ENCODE peak calls at places on chromosomes 5 and 9, in ten cellular contexts. N, X, U, M, K, J, P, B, H and A are unnamed samples.

GRCh38 chr5:23330726-23331125 is 176.7 kb upstream of the PRDM9 start:
- DNase-seq in J (no peak), P (no peak), K (no peak), B (no peak), H (no peak), U (no peak), N (no peak), M (no peak), X (no peak), A (no peak)

GRCh38 chr9:131330814-131331600 is 41.5 kb downstream of the PLPP7 start:
- DNase-seq in H (no peak), N (no peak), K (peak; percentile 32), U (no peak), J (no peak), P (no peak), B (no peak), X (peak; percentile 93), M (no peak), A (no peak)

GRCh38 chr9:137374131-137374845 is 48.7 kb downstream of the EXD3 start:
- DNase-seq in K (no peak), X (no peak), M (no peak), P (no peak), U (no peak), N (no peak), H (no peak), B (no peak), J (no peak), A (no peak)

GRCh38 chr5:73451218-73452130 is 2.9 kb upstream of the FOXD1 start:
- DNase-seq in H (peak; percentile 89), P (peak; percentile 66), X (peak; percentile 86), B (peak; percentile 33), M (no peak), U (no peak), K (no peak), N (peak; percentile 32), J (peak; percentile 14), A (peak; percentile 88)

GRCh38 chr9:112378441-112379176 is 1.3 kb upstream of the HSDL2 start:
- DNase-seq in M (no peak), P (peak; percentile 28), N (no peak), U (no peak), X (no peak), K (no peak), J (peak; percentile 27), B (no peak), H (peak; percentile 61), A (no peak)

GRCh38 chr9:21906878-21907277 is 87.3 kb downstream of the CDKN2A start:
- DNase-seq in N (no peak), B (no peak), K (no peak), X (no peak), P (no peak), U (no peak), M (no peak), H (no peak), J (no peak), A (no peak)

GRCh38 chr9:100598641-100599145 is 20.8 kb downstream of the CAVIN4 start:
- DNase-seq in H (peak; percentile 89), J (peak; percentile 91), P (peak; percentile 77), X (peak; percentile 88), B (peak; percentile 87), U (peak; percentile 45), M (no peak), K (peak; percentile 61), N (peak; percentile 55), A (peak; percentile 90)

GRCh38 chr9:99353408-99353807 is 131.3 kb downstream of the SEC61B start:
- DNase-seq in B (no peak), P (no peak), N (peak; percentile 89), J (no peak), M (peak; percentile 36), H (no peak), K (no peak), U (no peak), X (no peak), A (no peak)

GRCh38 chr9:127166111-127166510 is 43.7 kb upstream of the ANGPTL2 start:
- DNase-seq in J (no peak), X (no peak), K (no peak), H (no peak), U (no peak), N (no peak), M (no peak), P (no peak), B (no peak), A (no peak)

GRCh38 chr5:172616730-172617129 is 24.3 kb upstream of the NEURL1B start:
- DNase-seq in U (no peak), N (peak; percentile 31), P (no peak), B (no peak), X (no peak), H (no peak), K (no peak), J (no peak), M (no peak), A (no peak)